ENCODE peak calls at places on chromosomes 7 and 10, in ten cellular contexts. One of them, this sample, is unnamed. For H3K4me1, the result is how much of the 10 kb centered on the place peaks cover.

GRCh38 chr7:5231116-5231515 is 41.1 kb downstream of the WIPI2 start:
- DNase-seq in HCT116: no peak
- DNase-seq in Karpas-422: no peak
- DNase-seq in neuronal stem cell: no peak
- DNase-seq in H1: no peak
- DNase-seq in PC-9: no peak
- DNase-seq in IMR-90: no peak
- DNase-seq in osteoblast: no peak
- DNase-seq in mammary epithelial cell: no peak
- DNase-seq in PC-3: no peak
- DNase-seq in this sample: peak

GRCh38 chr10:98778277-98778759 is 331.6 kb upstream of the HPS1 start:
- DNase-seq in HCT116: no peak
- DNase-seq in Karpas-422: no peak
- DNase-seq in neuronal stem cell: no peak
- DNase-seq in H1: no peak
- DNase-seq in PC-9: no peak
- DNase-seq in IMR-90: no peak
- DNase-seq in osteoblast: no peak
- DNase-seq in mammary epithelial cell: no peak
- DNase-seq in PC-3: no peak
- DNase-seq in this sample: no peak

GRCh38 chr10:9709849-9710248 is 1307.8 kb upstream of the CELF2 start:
- DNase-seq in HCT116: no peak
- DNase-seq in Karpas-422: no peak
- DNase-seq in neuronal stem cell: no peak
- DNase-seq in H1: no peak
- DNase-seq in PC-9: no peak
- DNase-seq in IMR-90: peak
- DNase-seq in osteoblast: peak
- DNase-seq in mammary epithelial cell: no peak
- DNase-seq in PC-3: no peak
- DNase-seq in this sample: no peak

GRCh38 chr7:153521370-153521769 is 530.8 kb upstream of the DPP6 start:
- DNase-seq in HCT116: no peak
- DNase-seq in Karpas-422: no peak
- DNase-seq in neuronal stem cell: no peak
- DNase-seq in H1: no peak
- DNase-seq in PC-9: no peak
- DNase-seq in IMR-90: no peak
- DNase-seq in osteoblast: no peak
- DNase-seq in mammary epithelial cell: no peak
- DNase-seq in PC-3: no peak
- DNase-seq in this sample: no peak

GRCh38 chr10:50310560-50311174 is 59.4 kb upstream of the ASAH2 start:
- DNase-seq in HCT116: peak
- DNase-seq in Karpas-422: peak
- DNase-seq in neuronal stem cell: no peak
- DNase-seq in H1: peak
- DNase-seq in PC-9: peak
- DNase-seq in IMR-90: no peak
- DNase-seq in osteoblast: peak
- DNase-seq in mammary epithelial cell: no peak
- DNase-seq in PC-3: peak
- DNase-seq in this sample: peak

GRCh38 chr7:20395094-20395493 is 64.4 kb downstream of the ITGB8 start:
- DNase-seq in HCT116: no peak
- DNase-seq in Karpas-422: no peak
- DNase-seq in neuronal stem cell: no peak
- DNase-seq in H1: no peak
- DNase-seq in PC-9: no peak
- DNase-seq in IMR-90: peak
- DNase-seq in osteoblast: no peak
- DNase-seq in mammary epithelial cell: peak
- DNase-seq in PC-3: peak
- DNase-seq in this sample: no peak

GRCh38 chr10:71978476-71978875 is 14.3 kb downstream of the CHST3 start:
- DNase-seq in HCT116: no peak
- DNase-seq in Karpas-422: no peak
- DNase-seq in neuronal stem cell: no peak
- DNase-seq in H1: no peak
- DNase-seq in PC-9: no peak
- DNase-seq in IMR-90: no peak
- DNase-seq in osteoblast: peak
- DNase-seq in mammary epithelial cell: no peak
- DNase-seq in PC-3: no peak
- DNase-seq in this sample: no peak

GRCh38 chr7:19213746-19214145 is 68.5 kb upstream of the FERD3L start:
- DNase-seq in HCT116: no peak
- DNase-seq in Karpas-422: no peak
- DNase-seq in neuronal stem cell: no peak
- DNase-seq in H1: no peak
- DNase-seq in PC-9: no peak
- DNase-seq in IMR-90: no peak
- DNase-seq in osteoblast: no peak
- DNase-seq in mammary epithelial cell: no peak
- DNase-seq in PC-3: no peak
- DNase-seq in this sample: no peak

GRCh38 chr10:45000138-45000763 is 472 bp upstream of the ZNF22 start:
- DNase-seq in HCT116: no peak
- DNase-seq in Karpas-422: no peak
- DNase-seq in neuronal stem cell: no peak
- DNase-seq in H1: peak
- DNase-seq in PC-9: no peak
- DNase-seq in IMR-90: peak
- DNase-seq in osteoblast: peak
- DNase-seq in mammary epithelial cell: no peak
- DNase-seq in PC-3: peak
- DNase-seq in this sample: no peak

GRCh38 chr7:4080954-4081353 is 601.1 kb upstream of the FOXK1 start:
- DNase-seq in HCT116: no peak
- DNase-seq in Karpas-422: no peak
- DNase-seq in neuronal stem cell: no peak
- DNase-seq in H1: peak
- DNase-seq in PC-9: no peak
- DNase-seq in IMR-90: no peak
- DNase-seq in osteoblast: no peak
- DNase-seq in mammary epithelial cell: no peak
- DNase-seq in PC-3: no peak
- DNase-seq in this sample: no peak

GRCh38 chr10:79436850-79437103 is 8.6 kb downstream of the ZCCHC24 start:
- DNase-seq in HCT116: no peak
- DNase-seq in Karpas-422: no peak
- DNase-seq in neuronal stem cell: no peak
- DNase-seq in H1: no peak
- DNase-seq in PC-9: no peak
- DNase-seq in IMR-90: no peak
- DNase-seq in osteoblast: no peak
- DNase-seq in mammary epithelial cell: no peak
- DNase-seq in PC-3: no peak
- DNase-seq in this sample: no peak
- H3K4me1 ChIP-seq in HCT116: under half
- H3K4me1 ChIP-seq in Karpas-422: under half
- H3K4me1 ChIP-seq in neuronal stem cell: under half
- H3K4me1 ChIP-seq in H1: under half
- H3K4me1 ChIP-seq in PC-9: half or more
- H3K4me1 ChIP-seq in IMR-90: half or more
- H3K4me1 ChIP-seq in osteoblast: half or more
- H3K4me1 ChIP-seq in mammary epithelial cell: under half
- H3K4me1 ChIP-seq in PC-3: half or more
- H3K4me1 ChIP-seq in this sample: under half

DNA sequence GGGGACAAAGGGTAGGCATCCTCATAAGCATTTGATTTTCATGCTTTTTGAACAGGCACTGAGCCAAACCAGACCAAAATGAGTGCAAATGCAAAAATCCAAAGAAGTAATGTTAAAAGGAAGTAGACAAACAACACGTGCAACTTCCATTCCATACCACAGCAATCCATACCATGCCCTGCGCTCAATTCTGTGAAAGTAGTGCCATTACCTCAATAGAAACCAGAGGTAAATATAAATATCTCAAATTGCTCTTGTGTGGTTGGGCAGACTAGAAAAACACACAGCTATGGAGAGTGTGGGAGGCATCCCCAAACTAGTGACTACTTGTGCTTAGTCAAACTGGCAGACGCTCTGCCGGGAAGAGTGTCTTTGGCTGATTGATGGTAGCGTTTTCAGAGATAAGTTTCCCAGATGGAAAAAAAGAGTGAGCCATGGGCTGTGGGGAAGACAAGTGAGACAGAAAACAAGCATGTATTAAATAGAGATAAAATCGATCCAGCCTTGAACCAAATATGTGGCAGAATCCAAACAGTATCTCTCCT is 161.5 kb downstream of the CREB5 start:
- DNase-seq in HCT116: no peak
- DNase-seq in Karpas-422: peak
- DNase-seq in neuronal stem cell: no peak
- DNase-seq in H1: no peak
- DNase-seq in PC-9: no peak
- DNase-seq in IMR-90: peak
- DNase-seq in osteoblast: no peak
- DNase-seq in mammary epithelial cell: peak
- DNase-seq in PC-3: peak
- DNase-seq in this sample: peak
- H2AFZ ChIP-seq in HCT116: no peak
- H2AFZ ChIP-seq in Karpas-422: no peak
- H2AFZ ChIP-seq in neuronal stem cell: no peak
- H2AFZ ChIP-seq in H1: no peak
- H2AFZ ChIP-seq in PC-9: peak
- H2AFZ ChIP-seq in IMR-90: no peak
- H2AFZ ChIP-seq in osteoblast: no peak
- H2AFZ ChIP-seq in mammary epithelial cell: no peak
- H2AFZ ChIP-seq in PC-3: no peak
- H2AFZ ChIP-seq in this sample: peak

GRCh38 chr10:125151170-125151823 is 9.1 kb downstream of the CTBP2 start:
- DNase-seq in HCT116: no peak
- DNase-seq in Karpas-422: no peak
- DNase-seq in neuronal stem cell: no peak
- DNase-seq in H1: no peak
- DNase-seq in PC-9: no peak
- DNase-seq in IMR-90: no peak
- DNase-seq in osteoblast: peak
- DNase-seq in mammary epithelial cell: no peak
- DNase-seq in PC-3: no peak
- DNase-seq in this sample: no peak

GRCh38 chr10:125146791-125147604 is 13.4 kb downstream of the CTBP2 start:
- DNase-seq in HCT116: no peak
- DNase-seq in Karpas-422: no peak
- DNase-seq in neuronal stem cell: no peak
- DNase-seq in H1: no peak
- DNase-seq in PC-9: no peak
- DNase-seq in IMR-90: peak
- DNase-seq in osteoblast: peak
- DNase-seq in mammary epithelial cell: peak
- DNase-seq in PC-3: peak
- DNase-seq in this sample: peak

GRCh38 chr10:125148021-125148439 is 12.3 kb downstream of the CTBP2 start:
- DNase-seq in HCT116: no peak
- DNase-seq in Karpas-422: peak
- DNase-seq in neuronal stem cell: no peak
- DNase-seq in H1: no peak
- DNase-seq in PC-9: no peak
- DNase-seq in IMR-90: no peak
- DNase-seq in osteoblast: peak
- DNase-seq in mammary epithelial cell: no peak
- DNase-seq in PC-3: no peak
- DNase-seq in this sample: no peak

GRCh38 chr10:125148576-125148975 is 11.8 kb downstream of the CTBP2 start:
- DNase-seq in HCT116: no peak
- DNase-seq in Karpas-422: no peak
- DNase-seq in neuronal stem cell: no peak
- DNase-seq in H1: no peak
- DNase-seq in PC-9: no peak
- DNase-seq in IMR-90: no peak
- DNase-seq in osteoblast: peak
- DNase-seq in mammary epithelial cell: no peak
- DNase-seq in PC-3: no peak
- DNase-seq in this sample: no peak

DNA sequence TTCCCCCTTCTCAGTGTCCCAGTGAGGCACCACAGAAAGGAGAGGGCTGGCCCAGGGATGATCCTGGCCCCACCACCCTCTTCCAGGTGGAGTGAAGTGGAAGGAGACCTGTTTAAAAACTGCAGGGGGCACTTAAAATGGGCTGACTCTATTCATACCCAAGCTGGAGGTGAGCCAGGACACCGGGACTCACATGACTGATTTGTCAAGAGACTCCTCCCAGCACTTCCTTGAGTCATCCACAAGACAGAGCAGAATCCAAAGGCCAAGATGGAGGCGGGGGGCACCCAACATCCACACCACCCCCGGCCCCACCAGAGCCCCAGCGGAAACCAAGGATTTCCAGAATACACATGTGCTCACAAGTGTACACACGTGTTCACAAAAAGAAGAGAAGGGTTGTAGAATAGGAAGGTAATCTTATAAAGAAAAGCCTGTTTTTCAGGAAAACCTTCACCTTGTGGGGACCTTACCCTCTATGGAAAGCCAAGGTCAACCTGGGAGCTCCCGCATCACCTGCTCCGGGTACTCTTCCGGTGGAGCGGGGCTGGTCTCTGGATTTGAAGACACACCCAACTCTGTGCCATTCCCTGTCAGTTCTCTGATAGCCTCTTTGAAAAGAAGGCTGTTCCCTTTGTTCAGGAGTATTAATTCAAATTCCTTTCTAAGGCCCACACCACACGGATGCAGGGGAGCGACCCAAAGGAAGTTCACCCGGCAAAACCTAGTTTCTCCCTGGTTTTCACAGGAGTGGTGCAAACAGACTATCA is 10.9 kb downstream of the CTBP2 start:
- DNase-seq in HCT116: peak
- DNase-seq in Karpas-422: no peak
- DNase-seq in neuronal stem cell: no peak
- DNase-seq in H1: no peak
- DNase-seq in PC-9: no peak
- DNase-seq in IMR-90: peak
- DNase-seq in osteoblast: peak
- DNase-seq in mammary epithelial cell: peak
- DNase-seq in PC-3: peak
- DNase-seq in this sample: no peak
- H3K4me1 ChIP-seq in HCT116: half or more
- H3K4me1 ChIP-seq in Karpas-422: under half
- H3K4me1 ChIP-seq in neuronal stem cell: under half
- H3K4me1 ChIP-seq in H1: under half
- H3K4me1 ChIP-seq in PC-9: under half
- H3K4me1 ChIP-seq in IMR-90: under half
- H3K4me1 ChIP-seq in osteoblast: half or more
- H3K4me1 ChIP-seq in mammary epithelial cell: half or more
- H3K4me1 ChIP-seq in PC-3: under half
- H3K4me1 ChIP-seq in this sample: under half

DNA sequence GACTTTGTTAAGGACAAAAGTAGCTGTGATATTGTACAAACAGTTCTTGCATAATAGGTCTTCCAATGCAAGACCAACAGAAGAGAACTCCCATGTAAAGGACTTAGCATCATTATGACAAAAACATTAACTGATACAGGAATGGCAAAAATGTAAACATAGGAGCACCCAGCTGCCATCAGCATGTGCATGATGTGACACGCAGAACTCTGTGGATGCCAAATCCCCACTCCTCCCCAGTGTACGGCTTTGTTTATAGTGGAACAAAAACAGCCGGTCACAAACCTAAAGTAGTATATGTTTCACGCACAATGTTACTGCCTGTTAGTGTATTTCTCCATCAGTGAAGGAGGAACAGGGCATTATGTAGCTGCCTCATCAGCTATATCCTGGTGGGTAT is 316.0 kb upstream of the AOAH start:
- DNase-seq in HCT116: no peak
- DNase-seq in Karpas-422: no peak
- DNase-seq in neuronal stem cell: no peak
- DNase-seq in H1: no peak
- DNase-seq in PC-9: no peak
- DNase-seq in IMR-90: peak
- DNase-seq in osteoblast: no peak
- DNase-seq in mammary epithelial cell: no peak
- DNase-seq in PC-3: no peak
- DNase-seq in this sample: no peak
- H2AFZ ChIP-seq in HCT116: no peak
- H2AFZ ChIP-seq in Karpas-422: no peak
- H2AFZ ChIP-seq in neuronal stem cell: no peak
- H2AFZ ChIP-seq in H1: no peak
- H2AFZ ChIP-seq in PC-9: no peak
- H2AFZ ChIP-seq in IMR-90: no peak
- H2AFZ ChIP-seq in osteoblast: no peak
- H2AFZ ChIP-seq in mammary epithelial cell: no peak
- H2AFZ ChIP-seq in PC-3: no peak
- H2AFZ ChIP-seq in this sample: no peak